ENCODE peak calls at places on chromosomes 3 and 15, in four cellular contexts. E, M, Z and A are unnamed samples.

GRCh38 chr3:68256635-68257034 is 602.2 kb upstream of the SUCLG2 start:
- DNase-seq in Z (peak), E (no peak), M (no peak), A (no peak)

GRCh38 chr3:57755368-57756021 is 614 bp upstream of the SLMAP start:
- DNase-seq in M (no peak), E (peak), Z (peak), A (peak)

GRCh38 chr15:52031542-52031941 is 12.5 kb downstream of the MAPK6 start:
- DNase-seq in E (peak), M (no peak), Z (no peak), A (peak)

GRCh38 chr3:132593950-132594328 is 3.1 kb upstream of the ACKR4 start:
- DNase-seq in E (no peak), M (peak), Z (no peak), A (peak)

GRCh38 chr15:66878761-66879160 is 176.7 kb downstream of the SMAD6 start:
- DNase-seq in E (no peak), Z (no peak), M (no peak), A (no peak)

GRCh38 chr3:69869021-69869420 is 129.8 kb downstream of the MITF start:
- DNase-seq in E (no peak), M (no peak), Z (no peak), A (no peak)

GRCh38 chr3:114480442-114480841 is 186.6 kb downstream of the TIGIT start:
- DNase-seq in Z (no peak), M (no peak), E (no peak), A (peak)

GRCh38 chr15:77818484-77819270 is 186.0 kb upstream of the LINGO1 start:
- DNase-seq in M (no peak), E (no peak), Z (no peak), A (no peak)

GRCh38 chr3:12590096-12590495 is 33.2 kb downstream of the MKRN2 start:
- DNase-seq in M (no peak), E (no peak), Z (no peak), A (no peak)

GRCh38 chr3:39183231-39184080 is 8.9 kb downstream of the XIRP1 start:
- DNase-seq in E (no peak), M (no peak), Z (no peak), A (no peak)

GRCh38 chr15:49902791-49903481 is 216.1 kb downstream of the ATP8B4 start:
- DNase-seq in Z (no peak), M (peak), E (no peak), A (peak)

GRCh38 chr3:39255503-39256325 is 24.1 kb downstream of the CX3CR1 start:
- DNase-seq in Z (no peak), E (peak), M (no peak), A (no peak)

GRCh38 chr3:99645277-99646106 is 7.1 kb downstream of the COL8A1 start:
- DNase-seq in E (no peak), M (peak), Z (peak), A (peak)

DNA sequence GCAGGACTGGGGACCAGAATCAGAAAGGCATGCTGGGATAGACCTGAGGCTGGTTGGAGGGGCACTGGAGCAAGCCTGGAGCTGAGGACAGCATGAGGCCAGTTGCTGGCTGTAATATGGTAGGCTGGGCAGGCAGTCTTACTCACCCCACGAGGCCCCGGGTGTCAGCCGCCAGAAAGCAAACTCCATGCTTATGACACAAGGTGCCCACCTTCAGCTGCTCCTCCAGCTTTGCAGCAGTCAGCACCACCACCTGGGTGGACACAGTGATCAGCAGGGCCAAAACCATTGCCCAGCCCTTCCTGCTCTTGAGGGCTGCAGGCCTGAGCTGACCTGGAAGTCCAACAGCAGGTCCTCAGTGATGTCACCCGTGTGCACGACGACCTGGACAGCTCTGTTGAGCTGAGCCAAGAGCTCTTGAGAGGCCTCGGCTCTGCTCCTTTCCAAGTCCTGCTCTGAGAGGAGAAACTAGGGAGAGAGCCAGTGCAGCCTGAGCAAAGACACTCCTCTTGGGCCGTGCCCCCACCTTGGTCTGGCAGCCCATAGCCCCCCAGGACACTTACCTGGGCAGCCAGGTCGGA is 747 bp downstream of the UBA7 start:
- DNase-seq in Z (no peak), M (no peak), E (no peak), A (no peak)
- TF ChIP-seq CTCF in Z (no peak), M (no peak), E (no peak), A (no peak)

GRCh38 chr15:70411464-70411863 is 313.7 kb upstream of the TLE3 start:
- DNase-seq in E (no peak), M (no peak), Z (no peak), A (no peak)

GRCh38 chr15:70410371-70410975 is 312.8 kb upstream of the TLE3 start:
- DNase-seq in E (no peak), M (no peak), Z (no peak), A (no peak)

GRCh38 chr15:70407955-70408354 is 310.2 kb upstream of the TLE3 start:
- DNase-seq in E (no peak), Z (no peak), M (no peak), A (no peak)

GRCh38 chr15:70409388-70409787 is 311.7 kb upstream of the TLE3 start:
- DNase-seq in E (no peak), Z (no peak), M (no peak), A (no peak)

GRCh38 chr15:70406624-70407390 is 309.1 kb upstream of the TLE3 start:
- DNase-seq in E (no peak), Z (no peak), M (no peak), A (no peak)
- H3K4me3 ChIP-seq in E (no peak), Z (no peak), M (no peak), A (no peak)

DNA sequence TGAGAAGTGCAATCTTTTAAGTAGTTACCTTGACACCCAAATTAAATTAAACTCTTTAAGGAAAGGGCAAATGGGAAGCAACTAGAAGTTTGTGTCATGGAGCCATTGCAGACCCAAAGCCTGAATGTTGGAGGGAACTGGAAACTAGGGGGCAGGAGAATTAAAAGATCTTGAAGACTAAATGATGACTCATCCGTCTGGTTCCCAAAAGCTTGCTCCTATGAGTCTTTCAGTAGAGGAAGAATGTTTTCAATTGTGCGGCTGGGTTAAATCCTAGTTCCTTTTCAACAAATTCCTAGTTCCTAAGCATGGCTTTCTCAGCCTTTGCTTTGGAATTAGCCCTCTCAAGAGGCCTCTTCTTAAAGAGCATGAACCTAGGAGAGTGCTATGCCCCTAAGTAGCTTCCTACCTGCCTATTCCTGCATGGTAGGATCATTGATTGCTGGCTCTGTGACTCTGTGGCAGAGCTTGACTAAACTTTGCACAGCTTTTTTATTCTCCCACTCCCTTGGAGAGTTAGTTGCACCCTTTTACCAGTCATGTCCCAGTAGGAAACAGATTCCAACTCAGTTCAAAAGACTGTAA is 17.7 kb downstream of the CLEC3B start:
- DNase-seq in Z (no peak), M (peak), E (no peak), A (peak)
- TF ChIP-seq CTCF in Z (no peak), M (peak), E (no peak), A (peak)

DNA sequence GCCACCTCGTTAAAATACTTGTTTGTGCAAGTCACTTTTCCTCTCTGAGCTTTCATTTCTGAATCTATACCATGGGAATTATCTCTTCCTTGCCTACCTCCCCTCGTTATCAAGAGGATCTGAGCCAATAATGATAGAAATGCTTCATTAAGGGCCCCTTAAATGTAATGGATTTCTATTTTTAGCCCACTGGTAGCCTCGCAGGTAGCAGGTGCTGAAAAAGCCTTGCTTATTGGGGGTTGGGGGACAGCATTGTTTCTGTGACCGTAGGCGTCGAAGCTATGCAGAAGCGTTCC is 466 bp upstream of the PIAS1 start:
- DNase-seq in E (no peak), Z (no peak), M (no peak), A (no peak)
- H3K4me3 ChIP-seq in E (peak), Z (peak), M (peak), A (peak)

GRCh38 chr3:133992385-133992784 is 37.3 kb downstream of the SLCO2A1 start:
- DNase-seq in M (no peak), E (no peak), Z (peak), A (no peak)
- TF ChIP-seq CTCF in M (peak), E (no peak), Z (no peak), A (peak)

DNA sequence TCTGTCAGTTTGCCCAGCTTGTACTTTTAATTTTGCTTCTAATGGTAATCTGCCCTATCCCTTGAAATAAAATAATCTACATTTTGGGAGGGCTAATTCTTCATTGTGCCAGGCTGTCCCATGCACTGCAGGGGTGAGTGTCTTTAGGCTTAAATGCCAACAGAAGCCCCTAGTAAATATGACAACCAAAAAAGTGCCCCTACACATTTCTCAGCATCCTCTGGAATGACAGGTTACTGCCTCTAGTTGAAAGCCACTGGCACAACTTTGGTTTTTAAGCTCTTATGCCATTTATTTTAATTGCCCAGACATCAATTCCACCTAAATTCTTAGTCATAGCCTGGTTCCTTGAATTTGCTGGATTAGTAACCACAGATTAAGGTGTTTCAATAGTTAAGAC is 3.4 kb downstream of the EPM2AIP1 start:
- DNase-seq in Z (no peak), M (no peak), E (no peak), A (no peak)
- H3K4me3 ChIP-seq in Z (no peak), M (peak), E (peak), A (no peak)

DNA sequence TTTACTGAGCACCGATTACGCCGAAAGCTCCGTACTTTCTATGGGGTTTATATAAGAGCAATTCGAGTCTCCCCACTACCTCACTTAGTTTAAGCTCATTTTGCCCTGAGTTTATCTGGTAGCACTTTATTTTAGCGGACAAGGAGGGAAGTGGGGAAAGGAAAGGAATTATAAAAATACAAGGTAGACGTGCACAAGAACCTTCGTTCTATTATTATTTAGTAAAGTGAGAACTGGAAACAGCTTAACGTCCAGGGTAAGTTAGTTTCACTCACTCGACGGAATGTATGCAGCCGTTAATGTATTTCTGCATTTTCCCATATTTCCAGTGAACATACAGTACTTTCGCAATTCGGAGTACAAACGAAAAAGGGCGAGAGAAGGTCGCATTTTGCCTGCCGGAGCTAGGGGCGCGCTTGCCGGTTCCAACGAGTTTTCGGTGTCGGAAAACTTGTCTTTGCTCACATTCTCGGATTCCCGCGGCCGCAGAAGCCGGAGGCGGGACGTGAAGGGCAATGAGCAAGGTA is 1.2 kb upstream of the STT3B start:
- DNase-seq in E (no peak), Z (no peak), M (peak), A (no peak)
- TF ChIP-seq CTCF in E (peak), Z (no peak), M (peak), A (peak)

GRCh38 chr3:152385761-152386160 is 117.0 kb downstream of the MBNL1 start:
- DNase-seq in Z (no peak), M (peak), E (no peak), A (peak)

GRCh38 chr3:152390647-152391046 is 121.9 kb downstream of the MBNL1 start:
- DNase-seq in E (no peak), Z (no peak), M (no peak), A (no peak)

GRCh38 chr3:152389316-152389934 is 120.7 kb downstream of the MBNL1 start:
- DNase-seq in M (no peak), Z (peak), E (no peak), A (no peak)

GRCh38 chr3:152386208-152386607 is 117.5 kb downstream of the MBNL1 start:
- DNase-seq in M (no peak), E (no peak), Z (no peak), A (no peak)

GRCh38 chr3:152388631-152389030 is 119.9 kb downstream of the MBNL1 start:
- DNase-seq in M (no peak), Z (no peak), E (no peak), A (no peak)
- H3K4me3 ChIP-seq in M (no peak), Z (no peak), E (no peak), A (no peak)

GRCh38 chr3:117104792-117105191 is 395.2 kb downstream of the TUSC7 start:
- DNase-seq in M (peak), E (no peak), Z (no peak), A (no peak)
- TF ChIP-seq CTCF in M (no peak), E (no peak), Z (no peak), A (no peak)